ENCODE peak calls at places on chromosomes 11 and 22, in five cellular contexts. B is heart left ventricle, N is esophagus muscularis mucosa, D is GM04503, H is amniotic stem cell. A is an unnamed sample.

GRCh38 chr11:43922295-43922648 is 20.2 kb upstream of the C11orf96 start:
- DNase-seq in N (no peak), D (no peak), H (no peak), B (no peak), A (no peak)

GRCh38 chr11:133844217-133844616 is 1.1 kb downstream of the SPATA19 start:
- DNase-seq in D (no peak), N (no peak), B (no peak), H (no peak), A (no peak)

GRCh38 chr11:124086447-124086846 is 28.8 kb upstream of the VWA5A start:
- DNase-seq in B (no peak), D (no peak), N (no peak), H (no peak), A (no peak)

GRCh38 chr11:3044915-3045314 is 12.3 kb downstream of the CARS1 start:
- DNase-seq in D (no peak), H (no peak), N (no peak), B (no peak), A (no peak)

GRCh38 chr11:47276923-47277322 is 7.0 kb downstream of the MADD start:
- DNase-seq in N (no peak), D (no peak), H (no peak), B (no peak), A (no peak)

GRCh38 chr11:74720596-74721478 is 10.4 kb downstream of the CHRDL2 start:
- DNase-seq in D (no peak), N (peak; percentile 96), B (peak; percentile 89), H (no peak), A (no peak)

GRCh38 chr22:39245130-39246039 is 603 bp upstream of the PDGFB start:
- DNase-seq in N (no peak), D (no peak), H (no peak), B (peak; percentile 36), A (no peak)

GRCh38 chr11:16912607-16913006 is 101.6 kb downstream of the PLEKHA7 start:
- DNase-seq in B (no peak), H (no peak), N (no peak), D (no peak), A (no peak)

GRCh38 chr11:56932572-56933235 is 56.0 kb upstream of the OR5AK2 start:
- DNase-seq in D (peak; percentile 13), N (no peak), H (no peak), B (no peak), A (no peak)

GRCh38 chr11:11842426-11843008 is 745 bp downstream of the USP47 start:
- DNase-seq in N (no peak), B (peak; percentile 49), H (peak; percentile 66), D (no peak), A (peak; percentile 22)

GRCh38 chr22:41992496-41992895 is 6.1 kb upstream of the WBP2NL start:
- DNase-seq in H (no peak), D (no peak), B (no peak), N (no peak), A (no peak)

GRCh38 chr22:49524362-49524761 is 303.3 kb downstream of the BRD1 start:
- DNase-seq in N (no peak), H (no peak), B (no peak), D (no peak), A (no peak)

GRCh38 chr11:64096835-64097234 is 61.1 kb downstream of the FLRT1 start:
- DNase-seq in D (no peak), N (no peak), B (no peak), H (no peak), A (no peak)

GRCh38 chr11:112965601-112966125 is 4.4 kb downstream of the NCAM1 start:
- DNase-seq in B (no peak), N (no peak), H (no peak), D (no peak), A (no peak)

GRCh38 chr11:75105462-75105925 is 8.8 kb upstream of the OR2AT4 start:
- DNase-seq in H (no peak), N (no peak), D (no peak), B (no peak), A (no peak)

GRCh38 chr11:10503777-10504176 is 37.2 kb downstream of the RNF141 start:
- DNase-seq in B (no peak), H (no peak), D (no peak), N (no peak), A (no peak)

A was measured in stimulated activated CD8-positive, alpha-beta memory T cell treated with anti-CD3 and anti-CD28 coated beads, Interleukin-12 subunit alpha, Interleukin-12 subunit beta, amount 100 ng/mL, for 1 hour.